ENCODE peak calls at places on chromosomes 4 and X, in six cellular contexts. G, V, Z, A, H and S are unnamed samples.

GRCh38 chr4:186088516-186088915 is 16.0 kb upstream of the FAM149A start:
- DNase-seq in A (no peak), V (no peak), G (no peak), Z (no peak), H (no peak), S (no peak)

GRCh38 chr4:168811793-168812651 is 198.0 kb downstream of the CBR4 start:
- DNase-seq in H (no peak), V (no peak), Z (no peak), A (peak), G (no peak), S (no peak)

GRCh38 chrX:115341421-115341820 is 51.9 kb downstream of the LUZP4 start:
- DNase-seq in Z (no peak), G (no peak), H (no peak), V (no peak), A (no peak), S (no peak)

GRCh38 chr4:55032788-55033187 is 92.6 kb downstream of the KDR start:
- DNase-seq in H (no peak), Z (no peak), A (no peak), G (peak), V (no peak), S (no peak)

GRCh38 chr4:113673450-113673849 is 88.1 kb downstream of the CAMK2D start:
- DNase-seq in A (no peak), V (peak), H (no peak), Z (no peak), G (peak), S (no peak)

GRCh38 chr4:95761441-95761840 is 78.5 kb upstream of the PDHA2 start:
- DNase-seq in G (peak), A (no peak), V (no peak), H (peak), Z (peak), S (no peak)

GRCh38 chrX:153736071-153736820 is 11.6 kb downstream of the ABCD1 start:
- DNase-seq in G (no peak), H (no peak), Z (no peak), V (no peak), A (no peak), S (no peak)

GRCh38 chr4:165584916-165585315 is 206.1 kb downstream of the CPE start:
- DNase-seq in G (no peak), A (no peak), H (no peak), Z (no peak), V (no peak), S (no peak)

GRCh38 chrX:149916745-149917392 is 12.5 kb upstream of the HSFX4 start:
- DNase-seq in G (no peak), A (no peak), H (no peak), Z (no peak), V (no peak), S (no peak)

GRCh38 chr4:141107927-141108326 is 25.3 kb downstream of the RNF150 start:
- DNase-seq in A (no peak), Z (no peak), H (no peak), V (no peak), G (no peak), S (no peak)

GRCh38 chr4:40200881-40201797 is 4.3 kb downstream of the RHOH start:
- DNase-seq in V (no peak), H (peak), G (no peak), Z (no peak), A (no peak), S (no peak)

GRCh38 chr4:78954048-78954666 is 14.9 kb upstream of the PAQR3 start:
- DNase-seq in A (no peak), V (peak), G (peak), H (no peak), Z (no peak), S (no peak)

GRCh38 chrX:115023811-115024210 is 6.4 kb upstream of the IL13RA2 start:
- DNase-seq in G (no peak), V (no peak), H (no peak), Z (no peak), A (no peak), S (no peak)

GRCh38 chrX:151227637-151228036 is 51.3 kb downstream of the GPR50 start:
- DNase-seq in G (peak), Z (no peak), A (no peak), V (no peak), H (no peak), S (no peak)

GRCh38 chr4:139791681-139792080 is 126.1 kb downstream of the MGST2 start:
- DNase-seq in G (no peak), A (no peak), V (no peak), Z (no peak), H (no peak), S (no peak)

GRCh38 chr4:83780334-83780733 is 244.4 kb downstream of the GPAT3 start:
- DNase-seq in H (no peak), G (peak), V (no peak), A (no peak), Z (no peak), S (no peak)

GRCh38 chr4:112213850-112214249 is 17.7 kb upstream of the AP1AR start:
- DNase-seq in A (peak), V (no peak), H (peak), Z (no peak), G (no peak), S (peak)

GRCh38 chr4:110202024-110202423 is 3.6 kb upstream of the ELOVL6 start:
- DNase-seq in G (no peak), Z (no peak), H (no peak), A (no peak), V (no peak), S (no peak)

GRCh38 chrX:70029790-70030189 is 19.9 kb downstream of the AWAT2 start:
- DNase-seq in A (no peak), V (no peak), G (peak), Z (no peak), H (no peak), S (no peak)

GRCh38 chrX:12488781-12489180 is 302.4 kb upstream of the PRPS2 start:
- DNase-seq in G (no peak), H (no peak), Z (no peak), A (no peak), V (no peak), S (no peak)

GRCh38 chr4:147955827-147956565 is 224.1 kb downstream of the ARHGAP10 start:
- DNase-seq in V (no peak), Z (no peak), H (no peak), A (no peak), G (no peak), S (no peak)

GRCh38 chr4:141375855-141376254 is 155.2 kb downstream of the ZNF330 start:
- DNase-seq in G (peak), V (peak), A (peak), H (peak), Z (peak), S (peak)

GRCh38 chrX:24577091-24577490 is 70.1 kb downstream of the PCYT1B start:
- DNase-seq in H (no peak), G (no peak), V (no peak), A (no peak), Z (no peak), S (no peak)

GRCh38 chr4:106238819-106239420 is 77.1 kb downstream of the TBCK start:
- DNase-seq in V (peak), H (no peak), A (peak), G (peak), Z (peak), S (no peak)

GRCh38 chrX:152652467-152652866 is 14.8 kb downstream of the GABRQ start:
- DNase-seq in V (no peak), Z (no peak), H (no peak), A (no peak), G (no peak), S (no peak)

GRCh38 chr4:56757270-56757746 is 64.2 kb downstream of the SPINK2 start:
- DNase-seq in A (peak), H (no peak), G (peak), Z (peak), V (peak), S (no peak)

GRCh38 chr4:25098964-25099843 is 61.0 kb downstream of the SEPSECS start:
- DNase-seq in V (peak), G (peak), Z (no peak), A (peak), H (no peak), S (no peak)